ENCODE peak calls at places on chromosomes 3 and 15, in seven cellular contexts. One of them, this sample, is unnamed.

GRCh38 chr3:176120507-176120906 is 1076.8 kb downstream of the TBL1XR1 start:
- DNase-seq in trophoblast cell: no peak
- DNase-seq in mesenchymal stem cell: no peak
- DNase-seq in mesendoderm: no peak
- DNase-seq in IMR-90: no peak
- DNase-seq in H1: no peak
- DNase-seq in H9: no peak
- DNase-seq in this sample: no peak

GRCh38 chr3:43584043-43584826 is 37.6 kb downstream of the ANO10 start:
- DNase-seq in trophoblast cell: no peak
- DNase-seq in H1: no peak
- DNase-seq in IMR-90: peak; percentile 65
- DNase-seq in mesendoderm: no peak
- DNase-seq in H9: no peak
- DNase-seq in mesenchymal stem cell: peak; percentile 33
- DNase-seq in this sample: no peak

GRCh38 chr3:43687499-43687811 is 3.3 kb upstream of the ABHD5 start:
- DNase-seq in H9: no peak
- DNase-seq in trophoblast cell: no peak
- DNase-seq in IMR-90: no peak
- DNase-seq in mesenchymal stem cell: no peak
- DNase-seq in mesendoderm: no peak
- DNase-seq in H1: no peak
- DNase-seq in this sample: no peak

GRCh38 chr15:23569513-23569912 is 4.0 kb downstream of the MKRN3 start:
- DNase-seq in IMR-90: no peak
- DNase-seq in mesendoderm: peak; percentile 13
- DNase-seq in H9: no peak
- DNase-seq in trophoblast cell: peak; percentile 72
- DNase-seq in mesenchymal stem cell: no peak
- DNase-seq in H1: no peak
- DNase-seq in this sample: no peak

GRCh38 chr3:126954141-126954845 is 28.6 kb upstream of the PLXNA1 start:
- DNase-seq in mesendoderm: no peak
- DNase-seq in IMR-90: peak; percentile 25
- DNase-seq in mesenchymal stem cell: peak; percentile 54
- DNase-seq in H9: no peak
- DNase-seq in trophoblast cell: peak; percentile 2
- DNase-seq in H1: no peak
- DNase-seq in this sample: no peak

GRCh38 chr3:11288021-11288491 is 15.9 kb downstream of the ATG7 start:
- DNase-seq in trophoblast cell: no peak
- DNase-seq in IMR-90: peak; percentile 51
- DNase-seq in H1: no peak
- DNase-seq in H9: no peak
- DNase-seq in mesendoderm: no peak
- DNase-seq in mesenchymal stem cell: peak; percentile 74
- DNase-seq in this sample: no peak

GRCh38 chr3:194019766-194020165 is 116.2 kb upstream of the HES1 start:
- DNase-seq in IMR-90: no peak
- DNase-seq in mesenchymal stem cell: no peak
- DNase-seq in H1: no peak
- DNase-seq in trophoblast cell: no peak
- DNase-seq in mesendoderm: peak; percentile 58
- DNase-seq in H9: no peak
- DNase-seq in this sample: no peak

GRCh38 chr15:57797145-57797544 is 90.6 kb downstream of the POLR2M start:
- DNase-seq in H1: no peak
- DNase-seq in IMR-90: no peak
- DNase-seq in H9: no peak
- DNase-seq in trophoblast cell: no peak
- DNase-seq in mesendoderm: no peak
- DNase-seq in mesenchymal stem cell: no peak
- DNase-seq in this sample: no peak

GRCh38 chr3:81743096-81744025 is 18.1 kb downstream of the GBE1 start:
- DNase-seq in trophoblast cell: peak; percentile 69
- DNase-seq in IMR-90: peak; percentile 98
- DNase-seq in H9: no peak
- DNase-seq in H1: no peak
- DNase-seq in mesendoderm: peak; percentile 53
- DNase-seq in mesenchymal stem cell: peak; percentile 96
- DNase-seq in this sample: no peak

GRCh38 chr3:124985358-124985757 is 50.8 kb upstream of the MUC13 start:
- DNase-seq in mesendoderm: peak; percentile 44
- DNase-seq in trophoblast cell: peak; percentile 31
- DNase-seq in IMR-90: peak; percentile 83
- DNase-seq in H1: no peak
- DNase-seq in mesenchymal stem cell: peak; percentile 85
- DNase-seq in H9: no peak
- DNase-seq in this sample: no peak

GRCh38 chr3:46299608-46300460 is 54.1 kb upstream of the CCR2 start:
- DNase-seq in trophoblast cell: no peak
- DNase-seq in IMR-90: no peak
- DNase-seq in mesenchymal stem cell: no peak
- DNase-seq in H9: no peak
- DNase-seq in H1: no peak
- DNase-seq in mesendoderm: no peak
- DNase-seq in this sample: no peak

GRCh38 chr3:128408693-128409620 is 57.7 kb downstream of the DNAJB8 start:
- DNase-seq in IMR-90: no peak
- DNase-seq in mesenchymal stem cell: no peak
- DNase-seq in mesendoderm: no peak
- DNase-seq in H9: no peak
- DNase-seq in trophoblast cell: no peak
- DNase-seq in H1: no peak
- DNase-seq in this sample: no peak

GRCh38 chr15:53453253-53454105 is 306.0 kb downstream of the WDR72 start:
- DNase-seq in H9: no peak
- DNase-seq in H1: no peak
- DNase-seq in trophoblast cell: no peak
- DNase-seq in IMR-90: no peak
- DNase-seq in mesenchymal stem cell: no peak
- DNase-seq in mesendoderm: no peak
- DNase-seq in this sample: no peak

GRCh38 chr3:177464392-177465225 is 267.3 kb upstream of the TBL1XR1 start:
- DNase-seq in IMR-90: no peak
- DNase-seq in H1: no peak
- DNase-seq in mesenchymal stem cell: no peak
- DNase-seq in trophoblast cell: no peak
- DNase-seq in mesendoderm: no peak
- DNase-seq in H9: no peak
- DNase-seq in this sample: no peak

GRCh38 chr15:57135800-57136199 is 217.4 kb downstream of the TCF12 start:
- DNase-seq in mesendoderm: no peak
- DNase-seq in trophoblast cell: no peak
- DNase-seq in IMR-90: no peak
- DNase-seq in H9: no peak
- DNase-seq in H1: no peak
- DNase-seq in mesenchymal stem cell: no peak
- DNase-seq in this sample: no peak

GRCh38 chr3:123642182-123642956 is 57.5 kb upstream of the HACD2 start:
- DNase-seq in mesendoderm: peak; percentile 99
- DNase-seq in mesenchymal stem cell: peak; percentile 94
- DNase-seq in H9: peak; percentile 95
- DNase-seq in trophoblast cell: peak; percentile 73
- DNase-seq in H1: peak; percentile 93
- DNase-seq in IMR-90: peak; percentile 95
- DNase-seq in this sample: peak; percentile 65

GRCh38 chr15:81304226-81304625 is 19.7 kb downstream of the STARD5 start:
- DNase-seq in H9: no peak
- DNase-seq in mesendoderm: no peak
- DNase-seq in H1: no peak
- DNase-seq in IMR-90: peak; percentile 80
- DNase-seq in trophoblast cell: peak; percentile 79
- DNase-seq in mesenchymal stem cell: peak; percentile 82
- DNase-seq in this sample: no peak

GRCh38 chr3:169627073-169627472 is 36.4 kb downstream of the MECOM start:
- DNase-seq in mesendoderm: no peak
- DNase-seq in H9: no peak
- DNase-seq in H1: no peak
- DNase-seq in trophoblast cell: no peak
- DNase-seq in mesenchymal stem cell: no peak
- DNase-seq in IMR-90: no peak
- DNase-seq in this sample: no peak

GRCh38 chr15:38651328-38652038 is 86.9 kb upstream of the RASGRP1 start:
- DNase-seq in mesendoderm: peak; percentile 57
- DNase-seq in H1: no peak
- DNase-seq in IMR-90: no peak
- DNase-seq in trophoblast cell: no peak
- DNase-seq in H9: no peak
- DNase-seq in mesenchymal stem cell: no peak
- DNase-seq in this sample: no peak

GRCh38 chr15:69222002-69222474 is 61.6 kb downstream of the GLCE start:
- DNase-seq in mesenchymal stem cell: no peak
- DNase-seq in H9: no peak
- DNase-seq in mesendoderm: no peak
- DNase-seq in IMR-90: no peak
- DNase-seq in trophoblast cell: no peak
- DNase-seq in H1: no peak
- DNase-seq in this sample: no peak

GRCh38 chr3:71659758-71660666 is 65.2 kb downstream of the EIF4E3 start:
- DNase-seq in mesenchymal stem cell: no peak
- DNase-seq in trophoblast cell: no peak
- DNase-seq in mesendoderm: no peak
- DNase-seq in H9: no peak
- DNase-seq in H1: no peak
- DNase-seq in IMR-90: peak; percentile 28
- DNase-seq in this sample: no peak

GRCh38 chr3:154779571-154779970 is 300.5 kb upstream of the MME start:
- DNase-seq in mesenchymal stem cell: peak; percentile 32
- DNase-seq in IMR-90: peak; percentile 87
- DNase-seq in H1: no peak
- DNase-seq in mesendoderm: no peak
- DNase-seq in trophoblast cell: no peak
- DNase-seq in H9: no peak
- DNase-seq in this sample: no peak

GRCh38 chr3:101744811-101745210 is 20.4 kb downstream of the CEP97 start:
- DNase-seq in IMR-90: no peak
- DNase-seq in trophoblast cell: no peak
- DNase-seq in mesenchymal stem cell: no peak
- DNase-seq in H9: no peak
- DNase-seq in H1: no peak
- DNase-seq in mesendoderm: no peak
- DNase-seq in this sample: no peak

GRCh38 chr15:71133734-71134464 is 18.6 kb downstream of the THSD4 start:
- DNase-seq in trophoblast cell: no peak
- DNase-seq in H9: no peak
- DNase-seq in H1: no peak
- DNase-seq in mesenchymal stem cell: no peak
- DNase-seq in IMR-90: no peak
- DNase-seq in mesendoderm: no peak
- DNase-seq in this sample: no peak

GRCh38 chr15:51706347-51706746 is 25.0 kb downstream of the SCG3 start:
- DNase-seq in H1: no peak
- DNase-seq in H9: no peak
- DNase-seq in trophoblast cell: no peak
- DNase-seq in mesenchymal stem cell: peak; percentile 72
- DNase-seq in IMR-90: no peak
- DNase-seq in mesendoderm: no peak
- DNase-seq in this sample: no peak

GRCh38 chr3:181213347-181213746 is 223.8 kb upstream of the DNAJC19 start:
- DNase-seq in trophoblast cell: no peak
- DNase-seq in IMR-90: no peak
- DNase-seq in H9: no peak
- DNase-seq in H1: no peak
- DNase-seq in mesenchymal stem cell: no peak
- DNase-seq in mesendoderm: no peak
- DNase-seq in this sample: no peak
- H2BK5ac ChIP-seq in trophoblast cell: no peak overlapping the region
- H2BK5ac ChIP-seq in IMR-90: no peak overlapping the region
- H2BK5ac ChIP-seq in H9: no peak overlapping the region
- H2BK5ac ChIP-seq in H1: no peak overlapping the region
- H2BK5ac ChIP-seq in mesenchymal stem cell: no peak overlapping the region
- H2BK5ac ChIP-seq in mesendoderm: no peak overlapping the region
- H2BK5ac ChIP-seq in this sample: no peak overlapping the region

DNA sequence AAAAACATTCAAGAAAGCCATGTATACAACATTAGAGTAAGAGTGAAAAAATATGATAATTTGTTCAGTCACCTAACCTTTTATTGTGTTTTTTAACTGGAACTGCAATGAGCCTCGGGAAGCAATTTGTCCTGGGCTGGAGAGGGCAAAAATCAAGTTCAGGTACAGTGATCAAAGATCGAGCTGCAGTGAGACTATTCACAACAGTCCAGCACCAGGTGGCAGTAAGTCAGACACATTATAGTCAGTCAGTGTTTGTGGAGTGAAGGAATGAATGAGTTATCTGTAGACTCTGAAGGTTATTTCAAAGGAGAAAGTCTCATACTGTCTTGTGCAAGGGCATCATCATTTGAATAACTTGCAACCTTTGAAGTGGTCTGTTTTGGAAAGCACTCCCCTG is 116.6 kb downstream of the CHDH start:
- DNase-seq in trophoblast cell: no peak
- DNase-seq in IMR-90: no peak
- DNase-seq in mesendoderm: no peak
- DNase-seq in H9: no peak
- DNase-seq in mesenchymal stem cell: no peak
- DNase-seq in H1: no peak
- DNase-seq in this sample: no peak
- H3K27me3 ChIP-seq in trophoblast cell: no peaks in the 10 kb centered on the region
- H3K27me3 ChIP-seq in IMR-90: peaks cover 2% of the 10 kb centered on the region
- H3K27me3 ChIP-seq in mesendoderm: no peaks in the 10 kb centered on the region
- H3K27me3 ChIP-seq in H9: no peaks in the 10 kb centered on the region
- H3K27me3 ChIP-seq in mesenchymal stem cell: peaks cover 6% of the 10 kb centered on the region
- H3K27me3 ChIP-seq in H1: no peaks in the 10 kb centered on the region
- H3K27me3 ChIP-seq in this sample: no peaks in the 10 kb centered on the region

DNA sequence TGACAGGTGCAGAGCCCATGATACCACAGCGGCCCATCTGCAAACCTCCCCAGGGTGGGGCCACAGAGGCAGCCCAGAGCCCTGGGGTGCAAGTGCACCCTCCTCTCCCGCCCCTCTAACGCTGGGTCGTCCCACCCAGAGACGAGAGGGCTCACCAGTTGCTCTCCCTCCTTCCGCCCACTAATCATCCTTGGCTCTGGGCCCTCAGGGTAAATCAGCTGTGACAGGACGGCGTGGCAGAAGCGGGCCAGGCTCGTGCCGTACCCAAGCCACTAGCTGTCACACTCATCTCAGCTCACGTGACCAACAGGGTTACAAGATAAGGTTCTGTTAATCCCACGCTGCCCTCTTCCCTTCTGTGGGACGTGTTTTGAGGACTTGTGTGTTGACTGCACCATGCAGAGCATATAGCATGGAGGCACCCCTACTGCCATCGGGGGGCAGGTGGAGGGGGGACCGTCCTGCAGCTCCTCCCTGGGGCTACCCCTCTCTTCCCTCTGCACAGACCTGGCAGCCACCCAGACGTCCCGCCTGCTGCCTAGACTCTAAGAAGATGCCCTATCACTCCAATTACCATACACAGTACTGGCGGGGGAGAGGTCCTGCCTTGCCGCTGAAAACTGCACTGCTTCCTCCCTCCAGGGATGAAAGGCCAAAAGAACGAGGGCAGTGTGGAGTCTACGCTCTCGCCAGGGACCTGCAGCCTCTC is 467 bp downstream of the TNK2 start:
- DNase-seq in IMR-90: no peak
- DNase-seq in H1: no peak
- DNase-seq in mesenchymal stem cell: peak; percentile 26
- DNase-seq in trophoblast cell: peak; percentile 77
- DNase-seq in mesendoderm: peak; percentile 77
- DNase-seq in H9: no peak
- DNase-seq in this sample: no peak
- H2BK120ac ChIP-seq in IMR-90: no peak overlapping the region
- H2BK120ac ChIP-seq in H1: no peak overlapping the region
- H2BK120ac ChIP-seq in mesenchymal stem cell: no peak overlapping the region
- H2BK120ac ChIP-seq in trophoblast cell: no peak overlapping the region
- H2BK120ac ChIP-seq in mesendoderm: no peak overlapping the region
- H2BK120ac ChIP-seq in H9: no peak overlapping the region
- H2BK120ac ChIP-seq in this sample: no peak overlapping the region

GRCh38 chr3:14141602-14142315 is 16.9 kb downstream of the TMEM43 start:
- DNase-seq in IMR-90: no peak
- DNase-seq in H1: no peak
- DNase-seq in H9: no peak
- DNase-seq in mesenchymal stem cell: no peak
- DNase-seq in trophoblast cell: no peak
- DNase-seq in mesendoderm: no peak
- DNase-seq in this sample: no peak
- H2BK5ac ChIP-seq in IMR-90: no peak overlapping the region
- H2BK5ac ChIP-seq in H1: no peak overlapping the region
- H2BK5ac ChIP-seq in H9: no peak overlapping the region
- H2BK5ac ChIP-seq in mesenchymal stem cell: no peak overlapping the region
- H2BK5ac ChIP-seq in trophoblast cell: no peak overlapping the region
- H2BK5ac ChIP-seq in mesendoderm: no peak overlapping the region
- H2BK5ac ChIP-seq in this sample: no peak overlapping the region